ENCODE peak calls at places on chromosomes 11 and 22, in ten cellular contexts. F is HEK293T; J is mesothelial cell of epicardium; S is WTC11; Y is iPS DF 6.9; G is ELF-1; V is retina; U is pancreas; R is stimulated activated CD4-positive, alpha-beta T cell treated with anti-CD3 and anti-CD28 coated beads, Interleukin-2, amount 100 ng/mL, for 24 hours; X is endothelial cell of umbilical vein. D is an unnamed sample.

GRCh38 chr11:120784566-120785251 is 239.2 kb upstream of the TBCEL start:
- DNase-seq in F (no peak), J (no peak), S (no peak), Y (no peak), G (no peak), V (no peak), U (no peak), R (no peak), X (no peak), D (no peak)

GRCh38 chr11:6248248-6248647 is 9.4 kb downstream of the CNGA4 start:
- DNase-seq in F (no peak), J (no peak), S (no peak), Y (no peak), G (peak), V (no peak), U (no peak), R (no peak), X (no peak), D (no peak)

GRCh38 chr22:37802310-37803194 is 5.2 kb upstream of the GCAT start:
- DNase-seq in F (peak), J (no peak), S (peak), Y (no peak), G (peak), V (peak), U (peak), R (peak), X (peak), D (no peak)

GRCh38 chr22:45207981-45208664 is 32.6 kb downstream of the KIAA0930 start:
- DNase-seq in F (no peak), J (no peak), S (no peak), Y (no peak), G (peak), V (no peak), U (no peak), R (no peak), X (no peak), D (no peak)

GRCh38 chr11:106389096-106389495 is 311.6 kb downstream of the AASDHPPT start:
- DNase-seq in F (no peak), J (no peak), S (no peak), Y (no peak), G (peak), V (no peak), U (no peak), R (no peak), X (no peak), D (no peak)

GRCh38 chr11:78038697-78039313 is 15.7 kb upstream of the KCTD14 start:
- DNase-seq in F (no peak), J (no peak), S (no peak), Y (no peak), G (no peak), V (no peak), U (peak), R (no peak), X (peak), D (no peak)

GRCh38 chr11:11387201-11387600 is 34.2 kb upstream of the CSNK2A3 start:
- DNase-seq in F (no peak), J (no peak), S (no peak), Y (no peak), G (no peak), V (no peak), U (no peak), R (no peak), X (no peak), D (no peak)

GRCh38 chr11:69662021-69662698 is 13.0 kb downstream of the LTO1 start:
- DNase-seq in F (no peak), J (no peak), S (peak), Y (no peak), G (peak), V (no peak), U (no peak), R (no peak), X (no peak), D (no peak)

GRCh38 chr22:19848298-19849224 is 6.1 kb downstream of the GNB1L start:
- DNase-seq in F (peak), J (no peak), S (no peak), Y (no peak), G (no peak), V (no peak), U (peak), R (no peak), X (peak), D (no peak)

GRCh38 chr22:27022256-27022655 is 364.9 kb downstream of the MIAT start:
- DNase-seq in F (no peak), J (no peak), S (no peak), Y (no peak), G (no peak), V (no peak), U (no peak), R (no peak), X (no peak), D (no peak)

D was measured in iPS DF 19.7.